ENCODE peak calls at places on chromosomes 7 and 10, in four cellular contexts. U is H1, C is HepG2, Z is GM12891. X is an unnamed sample.
A peak's percentile ranks its signal among the peaks of the same experiment; 100 is the strongest.

GRCh38 chr10:92184977-92185376 is 105.9 kb downstream of the CPEB3 start:
- DNase-seq in U (no peak), C (no peak), Z (no peak), X (no peak)

GRCh38 chr10:63464402-63465292 is 1.1 kb downstream of the JMJD1C start:
- DNase-seq in U (no peak), C (no peak), Z (no peak), X (no peak)

GRCh38 chr10:33623677-33624076 is 289.2 kb upstream of the NRP1 start:
- DNase-seq in U (no peak), C (no peak), Z (no peak), X (no peak)

GRCh38 chr7:73789051-73789450 is 19.0 kb upstream of the CLDN3 start:
- DNase-seq in U (no peak), C (no peak), Z (no peak), X (no peak)

GRCh38 chr7:45570797-45571196 is 3.4 kb upstream of the ADCY1 start:
- DNase-seq in U (no peak), C (no peak), Z (no peak), X (no peak)

GRCh38 chr7:128903621-128904361 is 6.7 kb downstream of the KCP start:
- DNase-seq in U (peak; percentile 37), C (no peak), Z (no peak), X (no peak)

GRCh38 chr7:47186316-47186715 is 395.6 kb downstream of the TNS3 start:
- DNase-seq in U (no peak), C (no peak), Z (no peak), X (no peak)

GRCh38 chr10:3873728-3874461 is 88.9 kb upstream of the KLF6 start:
- DNase-seq in U (no peak), C (peak; percentile 79), Z (no peak), X (no peak)

GRCh38 chr7:17773289-17773626 is 167.0 kb downstream of the SNX13 start:
- DNase-seq in U (no peak), C (peak; percentile 70), Z (no peak), X (no peak)

GRCh38 chr7:18993933-18994668 is 123.3 kb downstream of the TWIST1 start:
- DNase-seq in U (no peak), C (no peak), Z (no peak), X (no peak)

GRCh38 chr7:50155755-50156154 is 62.7 kb upstream of the ZPBP start:
- DNase-seq in U (no peak), C (no peak), Z (no peak), X (no peak)

GRCh38 chr7:69906309-69906995 is 308.2 kb downstream of the AUTS2 start:
- DNase-seq in U (no peak), C (no peak), Z (no peak), X (no peak)

GRCh38 chr7:7596156-7596555 is 29.5 kb downstream of the MIOS start:
- DNase-seq in U (no peak), C (no peak), Z (no peak), X (no peak)

GRCh38 chr7:34445653-34446052 is 212.4 kb upstream of the NPSR1 start:
- DNase-seq in U (no peak), C (no peak), Z (no peak), X (no peak)

GRCh38 chr7:151888079-151888673 is 11.3 kb upstream of the PRKAG2 start:
- DNase-seq in U (no peak), C (no peak), Z (no peak), X (no peak)

GRCh38 chr10:132912685-132913558 is 29.4 kb downstream of the CFAP46 start:
- DNase-seq in U (peak; percentile 80), C (no peak), Z (no peak), X (no peak)

GRCh38 chr10:102678842-102679289 is 34.6 kb downstream of the TRIM8 start:
- DNase-seq in U (peak; percentile 93), C (peak; percentile 76), Z (no peak), X (peak; percentile 46)

GRCh38 chr10:90847436-90847835 is 10.4 kb downstream of the HTR7 start:
- DNase-seq in U (no peak), C (no peak), Z (no peak), X (no peak)

GRCh38 chr10:126504051-126504760 is 115.9 kb upstream of the ADAM12 start:
- DNase-seq in U (peak; percentile 58), C (peak; percentile 59), Z (peak; percentile 44), X (peak; percentile 16)

GRCh38 chr10:106919798-106920382 is 244.6 kb downstream of the SORCS1 start:
- DNase-seq in U (no peak), C (no peak), Z (no peak), X (no peak)

GRCh38 chr7:8149222-8149621 is 112.7 kb downstream of the ICA1 start:
- DNase-seq in U (no peak), C (no peak), Z (no peak), X (no peak)

GRCh38 chr7:155663942-155664341 is 19.5 kb downstream of the RBM33 start:
- DNase-seq in U (no peak), C (no peak), Z (no peak), X (no peak)

GRCh38 chr7:1025747-1026581 is 18.4 kb upstream of the GPR146 start:
- DNase-seq in U (no peak), C (no peak), Z (no peak), X (no peak)

GRCh38 chr7:39720586-39720985 is 97.2 kb downstream of the RALA start:
- DNase-seq in U (no peak), C (peak; percentile 20), Z (no peak), X (no peak)

GRCh38 chr10:50528206-50528605 is 95.5 kb downstream of the SGMS1 start:
- DNase-seq in U (no peak), C (no peak), Z (no peak), X (no peak)

GRCh38 chr7:85065306-85065705 is 121.5 kb downstream of the SEMA3D start:
- DNase-seq in U (no peak), C (no peak), Z (no peak), X (no peak)

GRCh38 chr10:90986136-90986760 is 65.4 kb upstream of the ANKRD1 start:
- DNase-seq in U (no peak), C (no peak), Z (no peak), X (no peak)

GRCh38 chr10:80075781-80076180 is 2.7 kb upstream of the TMEM254 start:
- DNase-seq in U (no peak), C (no peak), Z (no peak), X (no peak)

GRCh38 chr7:16711730-16712129 is 41.8 kb upstream of the TSPAN13 start:
- DNase-seq in U (no peak), C (no peak), Z (no peak), X (no peak)
- TF ChIP-seq TAF1 in U (no peak), C (no peak), Z (no peak), X (no peak)

DNA sequence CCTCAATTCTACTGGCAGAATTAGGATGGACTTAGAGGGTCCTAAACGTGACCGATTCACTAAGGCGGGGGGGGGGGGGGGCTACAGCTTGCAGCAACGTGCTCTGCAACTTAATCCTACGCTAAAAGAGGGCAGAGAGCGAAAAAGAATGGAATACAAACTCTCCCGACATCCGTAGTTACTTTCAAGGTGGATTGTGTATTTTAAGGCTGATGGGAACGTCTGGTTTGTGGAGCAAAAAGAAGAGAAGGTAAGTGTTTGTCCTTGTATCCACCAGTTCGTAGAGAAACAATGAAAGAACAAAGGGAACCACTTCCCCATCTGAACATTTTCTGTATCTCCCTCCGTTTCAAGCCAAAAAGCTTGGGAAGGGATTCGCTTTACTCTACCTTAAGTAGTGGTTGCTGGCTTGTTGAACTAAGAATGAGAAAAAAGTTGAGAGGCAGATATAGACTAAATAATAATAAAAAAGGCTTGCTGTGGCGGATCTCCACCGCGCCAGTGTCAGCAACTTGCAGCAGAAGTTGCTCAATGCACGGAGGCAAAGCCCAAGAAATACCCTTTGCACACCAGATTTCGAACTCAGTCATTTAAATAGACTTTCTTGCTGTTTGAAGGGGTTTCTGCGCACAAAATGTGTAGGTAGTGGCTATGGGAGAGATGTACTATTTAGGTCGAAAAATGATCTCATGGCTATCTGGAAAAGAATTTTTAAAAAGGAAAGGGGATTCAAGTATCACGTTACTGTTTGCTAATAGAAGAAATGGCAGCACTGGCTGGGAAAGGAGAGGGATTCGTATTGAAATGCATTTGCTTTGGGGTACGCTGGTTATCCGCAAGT is 736 bp downstream of the SKIDA1 start:
- DNase-seq in U (peak; percentile 47), C (peak; percentile 61), Z (no peak), X (no peak)
- TF ChIP-seq TAF1 in U (peak; percentile 57), C (no peak), Z (no peak), X (no peak)

GRCh38 chr7:121288894-121289293 is 39.9 kb upstream of the WNT16 start:
- DNase-seq in U (no peak), C (no peak), Z (no peak), X (no peak)
- TF ChIP-seq TAF1 in U (no peak), C (no peak), Z (no peak), X (no peak)

DNA sequence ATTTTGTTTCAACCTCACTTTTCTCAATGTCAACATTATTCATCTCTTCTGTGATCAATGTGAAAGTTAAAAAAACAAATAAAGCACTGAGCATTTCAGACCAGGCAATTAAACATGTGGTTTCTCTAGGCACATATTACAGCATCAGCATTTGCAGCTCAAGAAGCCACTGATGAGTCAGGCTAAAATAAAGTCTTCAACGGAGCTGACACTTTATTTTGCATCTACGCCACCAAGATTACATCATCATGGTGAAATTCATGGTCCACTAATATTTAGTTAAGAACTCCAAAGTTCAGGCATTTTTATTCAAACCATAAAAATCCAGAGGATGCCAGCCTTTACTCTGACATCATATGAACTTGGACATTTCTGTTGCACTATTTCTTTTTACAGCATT is 33.0 kb downstream of the MAGI2 start:
- DNase-seq in U (no peak), C (peak; percentile 41), Z (no peak), X (no peak)
- TF ChIP-seq TAF1 in U (no peak), C (no peak), Z (no peak), X (no peak)

DNA sequence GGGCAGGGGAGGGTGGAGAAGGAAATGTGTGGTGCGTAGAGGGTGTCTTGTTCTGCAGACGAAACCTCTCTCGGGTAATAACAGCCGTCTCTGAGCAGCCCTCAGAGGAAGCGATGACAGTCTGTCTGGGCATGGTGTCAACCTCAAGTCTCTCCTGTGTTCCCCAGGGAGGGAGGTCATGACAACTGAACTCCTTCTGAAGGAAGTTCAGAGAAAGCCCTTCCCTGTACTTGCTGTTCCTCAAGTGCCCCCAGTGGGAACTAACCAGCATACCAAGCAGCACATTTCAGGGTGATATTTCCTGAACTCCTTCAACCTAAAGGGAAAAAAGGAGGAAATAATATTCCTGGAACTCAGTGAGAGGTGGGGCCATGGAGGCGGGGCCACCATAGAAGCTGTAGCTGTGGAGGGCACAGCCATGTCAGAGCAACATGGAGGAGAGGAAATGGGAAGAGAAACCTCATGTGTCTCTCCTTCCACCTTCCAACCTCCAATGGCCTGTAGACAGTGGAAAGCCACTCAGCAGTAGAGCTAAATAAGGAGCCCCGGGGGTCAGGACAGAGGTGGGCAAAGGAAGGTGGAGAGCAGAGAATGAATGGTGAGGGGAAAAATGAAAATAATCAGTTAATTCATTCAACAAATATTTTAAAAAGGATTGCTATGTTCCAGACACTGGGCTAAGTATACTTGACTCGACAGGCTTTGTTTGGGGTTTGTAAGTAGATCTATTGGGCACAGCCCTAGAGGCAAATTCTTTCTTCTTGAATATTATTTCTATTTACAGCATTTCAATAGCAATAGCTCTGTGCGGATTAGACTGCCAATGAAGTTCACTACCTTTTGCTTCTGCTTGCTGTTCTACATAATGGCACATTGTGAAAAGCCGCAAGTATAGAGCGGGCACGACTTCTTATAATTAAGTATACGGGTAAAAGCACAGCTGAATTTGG is 61.0 kb upstream of the AOAH start:
- DNase-seq in U (no peak), C (no peak), Z (peak; percentile 12), X (no peak)
- TF ChIP-seq TAF1 in U (no peak), C (no peak), Z (no peak), X (no peak)